ENCODE peak calls at places on chromosomes 16 and 17, in seven cellular contexts. J is HEK293T; C is tibial artery; R is HS-5; M is astrocyte of the cerebellum; Q is stimulated activated CD4-positive, alpha-beta T cell treated with anti-CD3 and anti-CD28 coated beads, Interleukin-4, amount 100 ng/mL, for 4 hours; Z is thoracic aorta. P is an unnamed sample.

GRCh38 chr17:81384929-81385319 is 10.3 kb upstream of the BAHCC1 start:
- DNase-seq in R (no peak), J (no peak), Q (no peak), Z (no peak), C (no peak), M (no peak), P (no peak)

GRCh38 chr17:45031231-45032149 is 19.9 kb downstream of the DCAKD start:
- DNase-seq in C (no peak), Q (no peak), Z (no peak), R (no peak), J (no peak), M (no peak), P (no peak)

GRCh38 chr16:9042533-9042932 is 48.9 kb upstream of the HAPSTR1 start:
- DNase-seq in J (no peak), M (no peak), R (no peak), Z (no peak), Q (no peak), C (no peak), P (no peak)

GRCh38 chr17:82154881-82155331 is 56.9 kb upstream of the FASN start:
- DNase-seq in M (no peak), J (no peak), Z (no peak), R (no peak), C (no peak), Q (no peak), P (no peak)

GRCh38 chr16:397135-397661 is at the start of gene NME4:
- DNase-seq in R (no peak), M (no peak), Z (no peak), C (no peak), Q (no peak), J (peak), P (no peak)

GRCh38 chr16:19524866-19525723 is 1.4 kb downstream of the CCP110 start:
- DNase-seq in C (no peak), Q (no peak), J (no peak), R (no peak), M (no peak), Z (no peak), P (no peak)

GRCh38 chr17:32627233-32628008 is 140.6 kb downstream of the CDK5R1 start:
- DNase-seq in J (peak), M (no peak), C (no peak), Z (no peak), R (no peak), Q (no peak), P (no peak)

GRCh38 chr17:68851875-68852274 is 103.3 kb downstream of the ABCA8 start:
- DNase-seq in Z (no peak), M (no peak), Q (no peak), C (no peak), R (no peak), J (no peak), P (no peak)

GRCh38 chr16:3651461-3652372 is 2.8 kb upstream of the DNASE1 start:
- DNase-seq in Q (no peak), J (no peak), R (no peak), C (peak), M (no peak), Z (no peak), P (no peak)

GRCh38 chr17:31538080-31538762 is 146.7 kb downstream of the RAB11FIP4 start:
- DNase-seq in J (no peak), R (no peak), Q (no peak), Z (no peak), M (no peak), C (no peak), P (no peak)

GRCh38 chr17:42112552-42113176 is at the start of gene DHX58:
- DNase-seq in J (no peak), Z (no peak), Q (peak), R (peak), C (peak), M (peak), P (no peak)

GRCh38 chr17:3827124-3827773 is 18.8 kb downstream of the NCBP3 start:
- DNase-seq in C (no peak), J (peak), R (no peak), Q (peak), M (peak), Z (no peak), P (peak)

GRCh38 chr16:25692734-25693508 is 1.2 kb downstream of the HS3ST4 start:
- DNase-seq in J (no peak), C (no peak), Z (no peak), Q (no peak), M (no peak), R (no peak), P (no peak)

GRCh38 chr16:51666821-51667220 is 515.8 kb upstream of the SALL1 start:
- DNase-seq in J (no peak), R (no peak), Z (no peak), M (peak), Q (no peak), C (no peak), P (no peak)

P was measured in kidney epithelial cell.